ENCODE peak calls at places on chromosome 1, in five cellular contexts. J is transverse colon, D is GM23338, P is endothelial cell of umbilical vein, T is ovary. M is an unnamed sample.

GRCh38 chr1:86868477-86868876 is 45.4 kb downstream of the SELENOF start:
- DNase-seq in J (no peak), D (no peak), P (peak; percentile 32), T (no peak), M (no peak)

GRCh38 chr1:64234714-64235113 is 31.3 kb downstream of the UBE2U start:
- DNase-seq in J (no peak), D (no peak), P (no peak), T (no peak), M (no peak)

GRCh38 chr1:31652891-31653489 is 8.3 kb upstream of the PEF1 start:
- DNase-seq in J (no peak), D (no peak), P (no peak), T (no peak), M (no peak)

GRCh38 chr1:170218261-170218660 is 72.5 kb downstream of the NTMT2 start:
- DNase-seq in J (no peak), D (no peak), P (no peak), T (no peak), M (no peak)

GRCh38 chr1:67376381-67376780 is 53.8 kb downstream of the SERBP1 start:
- DNase-seq in J (no peak), D (no peak), P (no peak), T (no peak), M (no peak)

GRCh38 chr1:185439727-185440415 is 122.8 kb upstream of the IVNS1ABP start:
- DNase-seq in J (no peak), D (no peak), P (peak; percentile 24), T (no peak), M (no peak)

GRCh38 chr1:11648732-11649158 is 5.5 kb downstream of the FBXO2 start:
- DNase-seq in J (peak; percentile 51), D (peak; percentile 79), P (no peak), T (no peak), M (peak; percentile 96)

GRCh38 chr1:46137901-46138300 is 5.5 kb upstream of the PIK3R3 start:
- DNase-seq in J (no peak), D (no peak), P (peak; percentile 72), T (no peak), M (no peak)

GRCh38 chr1:4034318-4034887 is 134.3 kb upstream of the C1orf174 start:
- DNase-seq in J (no peak), D (no peak), P (no peak), T (no peak), M (no peak)

GRCh38 chr1:116842654-116843053 is 67.1 kb upstream of the PTGFRN start:
- DNase-seq in J (no peak), D (peak; percentile 37), P (peak; percentile 20), T (no peak), M (no peak)

GRCh38 chr1:20731057-20731991 is 1.2 kb downstream of the SH2D5 start:
- DNase-seq in J (no peak), D (no peak), P (no peak), T (no peak), M (no peak)

GRCh38 chr1:228691926-228692325 is 43.4 kb upstream of the RHOU start:
- DNase-seq in J (peak; percentile 15), D (peak; percentile 71), P (peak; percentile 44), T (no peak), M (peak; percentile 40)

GRCh38 chr1:29752141-29752540 is 515.8 kb downstream of the PTPRU start:
- DNase-seq in J (no peak), D (peak; percentile 76), P (no peak), T (no peak), M (peak; percentile 68)

GRCh38 chr1:237619553-237619952 is 271.2 kb downstream of the ZP4 start:
- DNase-seq in J (no peak), D (no peak), P (no peak), T (no peak), M (no peak)

GRCh38 chr1:116329524-116330341 is 43.3 kb upstream of the ATP1A1 start:
- DNase-seq in J (no peak), D (no peak), P (peak; percentile 43), T (no peak), M (no peak)

GRCh38 chr1:208466054-208466590 is 221.9 kb upstream of the PLXNA2 start:
- DNase-seq in J (no peak), D (no peak), P (no peak), T (no peak), M (no peak)

DNA sequence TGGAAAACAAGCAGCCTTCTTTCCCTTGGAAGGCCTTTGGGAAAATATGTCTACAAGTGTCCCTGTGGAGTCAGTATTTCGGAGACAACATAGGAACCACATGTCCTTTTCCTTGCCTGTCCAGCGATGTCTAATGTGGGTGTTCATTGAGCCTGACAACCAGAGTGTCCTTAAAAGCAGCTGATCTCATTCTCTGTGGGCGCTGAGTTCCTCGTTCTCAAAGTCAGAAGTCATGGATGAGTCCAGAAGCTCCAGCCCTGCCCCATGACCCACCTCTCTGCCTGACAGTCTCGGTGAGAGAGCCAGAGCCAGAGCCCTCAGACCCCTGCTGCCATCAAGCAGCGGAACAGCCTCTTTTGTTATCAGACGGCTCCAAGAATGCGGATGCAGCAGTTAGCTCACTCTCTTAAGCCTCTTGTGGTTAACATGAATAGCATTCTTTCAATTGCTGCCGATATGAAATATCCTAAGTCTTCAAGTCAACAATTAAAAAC is 329.2 kb downstream of the TGFB2 start:
- DNase-seq in J (no peak), D (peak; percentile 85), P (peak; percentile 69), T (no peak), M (peak; percentile 59)
- H3K4me3 ChIP-seq in J (no peak overlapping the region), D (no peak overlapping the region), P (no peak overlapping the region), T (peak overlapping the region; percentile 14), M (no peak overlapping the region)

DNA sequence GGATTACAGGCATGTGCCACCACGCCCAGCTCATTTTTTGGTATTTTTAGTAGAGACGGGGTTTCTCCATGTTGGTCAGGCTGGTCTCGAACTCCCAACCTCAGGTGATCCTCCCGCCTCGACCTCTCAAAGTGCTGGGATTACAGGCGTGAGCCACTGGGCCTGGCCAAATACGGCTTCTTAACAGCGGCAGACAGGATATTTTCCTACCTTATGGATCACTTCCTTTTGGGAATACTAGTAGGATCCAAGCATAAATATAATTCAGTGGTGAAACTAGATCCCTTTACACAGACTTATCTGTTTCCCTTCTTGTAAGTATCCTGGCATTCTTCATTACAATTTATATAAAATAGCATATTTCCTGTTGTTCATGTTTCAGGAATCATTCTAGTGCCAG is 40.9 kb downstream of the WNT4 start:
- DNase-seq in J (no peak), D (no peak), P (peak; percentile 54), T (no peak), M (no peak)
- H3K36me3 ChIP-seq in J (no peaks in the 10 kb centered on the region), D (peaks cover 5% of the 10 kb centered on the region), P (peaks cover 17% of the 10 kb centered on the region), T (no peaks in the 10 kb centered on the region), M (peaks cover under 1% of the 10 kb centered on the region)

DNA sequence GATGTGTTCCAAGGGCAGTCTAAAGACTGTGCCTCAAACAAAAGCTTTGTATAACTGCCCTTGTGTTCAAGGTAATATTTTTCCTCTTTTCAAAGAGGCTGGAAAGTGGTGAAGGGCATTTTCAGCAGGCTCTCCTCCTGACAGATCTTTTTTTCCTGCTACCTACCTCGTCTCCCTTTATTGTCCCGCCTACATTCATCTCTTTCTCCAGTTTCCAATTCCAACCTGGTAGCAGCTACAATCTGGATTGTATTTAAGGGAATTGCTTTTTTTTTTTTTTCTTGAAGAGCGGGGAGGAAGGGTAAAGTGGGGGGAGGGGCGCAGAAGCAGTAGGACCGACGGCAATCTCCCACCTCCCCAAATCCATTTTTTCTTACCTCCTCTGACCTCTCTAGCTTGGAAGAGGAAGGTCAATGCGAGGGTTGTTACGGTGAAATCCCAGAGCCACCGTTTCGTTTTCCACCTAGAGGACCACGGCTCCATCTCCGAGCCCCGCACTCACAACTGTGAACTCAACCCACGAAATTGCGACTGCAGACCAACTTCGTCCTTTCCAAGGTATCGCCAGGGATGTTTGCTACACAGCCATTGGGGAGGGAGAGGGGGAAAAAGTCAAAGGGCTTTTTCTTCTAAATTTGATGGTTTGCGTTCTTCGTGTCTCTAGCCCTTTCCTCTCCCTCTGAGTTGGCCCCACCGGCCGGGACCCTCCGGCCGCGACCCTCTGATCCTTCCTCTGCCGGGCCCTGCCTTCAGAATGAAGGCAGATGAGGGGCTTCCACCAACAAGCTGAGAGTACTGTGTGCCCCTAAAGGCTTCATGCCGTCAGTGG is at the start of gene COL11A1:
- DNase-seq in J (no peak), D (peak; percentile 41), P (no peak), T (no peak), M (peak; percentile 8)
- H3K4me3 ChIP-seq in J (peak within 1 kb of the TSS; percentile 16), D (peak within 1 kb of the TSS; percentile 88), P (peak within 1 kb of the TSS; percentile 21), T (peak within 1 kb of the TSS; percentile 37), M (peak within 1 kb of the TSS; percentile 79)

DNA sequence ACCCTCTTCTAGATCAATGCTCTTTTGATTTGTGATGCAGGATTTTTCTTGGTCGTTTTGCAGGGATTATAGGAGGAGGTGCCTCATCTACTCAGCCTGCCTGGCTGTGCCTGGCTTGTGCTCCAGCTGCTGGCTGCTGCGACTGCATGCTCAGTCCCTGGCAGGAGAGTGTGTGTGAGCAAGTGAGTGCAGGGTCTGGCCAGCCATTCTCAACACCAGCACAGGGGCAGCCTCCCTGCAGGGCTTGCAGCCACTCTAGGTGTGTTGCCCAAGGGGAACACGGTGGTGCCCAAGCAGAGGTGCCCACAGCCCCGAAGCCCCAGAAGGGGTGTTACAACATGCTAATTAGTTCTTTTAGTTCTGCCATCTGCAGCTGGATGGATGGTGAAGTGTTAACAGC is 43.2 kb downstream of the SPATA17 start:
- DNase-seq in J (no peak), D (peak; percentile 3), P (no peak), T (no peak), M (no peak)
- H3K36me3 ChIP-seq in J (no peaks in the 10 kb centered on the region), D (no peaks in the 10 kb centered on the region), P (no peaks in the 10 kb centered on the region), T (no peaks in the 10 kb centered on the region), M (no peaks in the 10 kb centered on the region)

GRCh38 chr1:153790996-153791855 is 16.0 kb downstream of the SLC27A3 start:
- DNase-seq in J (peak; percentile 56), D (no peak), P (no peak), T (no peak), M (no peak)
- H3K4me3 ChIP-seq in J (peak overlapping the region; percentile 7), D (no peak overlapping the region), P (no peak overlapping the region), T (peak overlapping the region; percentile 25), M (no peak overlapping the region)